ENCODE peak calls at places on chromosomes 13 and 19, in nine cellular contexts. Z is K562, E is A549, W is OCI-LY7, T is neural progenitor cell, B is GM23248, I is fibroblast of lung, C is IMR-90, X is PC-9. R is an unnamed sample.

GRCh38 chr13:66180806-66181205 is 1049.3 kb downstream of the PCDH9 start:
- DNase-seq in Z (no peak), T (no peak), I (peak), E (no peak), C (no peak), B (no peak), X (no peak), W (no peak), R (no peak)

GRCh38 chr19:6610934-6611370 is 20.0 kb upstream of the CD70 start:
- DNase-seq in Z (no peak), B (peak), I (peak), X (no peak), T (no peak), C (peak), W (no peak), E (peak), R (no peak)

GRCh38 chr13:55937180-55937579 is 1203.5 kb upstream of the PRR20A start:
- DNase-seq in W (no peak), I (no peak), T (no peak), C (no peak), X (no peak), B (no peak), Z (no peak), E (no peak), R (no peak)

GRCh38 chr19:32646556-32646955 is 28.4 kb downstream of the ANKRD27 start:
- DNase-seq in C (no peak), W (no peak), T (no peak), B (no peak), E (no peak), I (no peak), X (no peak), Z (no peak), R (no peak)

GRCh38 chr19:17424743-17425365 is 5.0 kb downstream of the MVB12A start:
- DNase-seq in C (peak), W (peak), B (peak), E (peak), T (peak), X (no peak), I (peak), Z (peak), R (no peak)

GRCh38 chr19:23409392-23410048 is 14.2 kb upstream of the ZNF91 start:
- DNase-seq in X (no peak), T (no peak), W (peak), B (no peak), Z (no peak), E (no peak), I (no peak), C (no peak), R (no peak)

GRCh38 chr19:38786572-38787265 is 2.3 kb upstream of the LGALS7B start:
- DNase-seq in T (no peak), W (no peak), B (no peak), X (no peak), C (no peak), I (no peak), Z (no peak), E (no peak), R (no peak)

GRCh38 chr13:26508885-26509284 is 48.6 kb upstream of the WASF3 start:
- DNase-seq in T (no peak), E (peak), C (peak), Z (no peak), B (peak), W (no peak), X (no peak), I (peak), R (no peak)

GRCh38 chr19:13132471-13133166 is 14.6 kb downstream of the NACC1 start:
- DNase-seq in X (peak), B (peak), Z (no peak), T (no peak), C (peak), W (no peak), I (peak), E (no peak), R (no peak)

GRCh38 chr13:21076265-21076653 is 14.9 kb upstream of the LATS2 start:
- DNase-seq in T (no peak), C (no peak), X (no peak), E (no peak), W (no peak), B (no peak), I (no peak), Z (no peak), R (no peak)

GRCh38 chr13:43786766-43787517 is at the start of gene ENOX1:
- DNase-seq in C (peak), B (peak), T (peak), Z (no peak), W (peak), E (peak), I (peak), X (peak), R (peak)

GRCh38 chr13:37701972-37702371 is 103.4 kb upstream of the POSTN start:
- DNase-seq in C (peak), B (peak), T (no peak), X (no peak), Z (no peak), I (peak), W (no peak), E (peak), R (no peak)

GRCh38 chr13:57996717-57997116 is 365.2 kb downstream of the PCDH17 start:
- DNase-seq in X (no peak), B (no peak), Z (no peak), T (no peak), E (no peak), I (peak), W (no peak), C (no peak), R (no peak)

GRCh38 chr13:80572867-80573266 is 231.9 kb upstream of the SPRY2 start:
- DNase-seq in B (no peak), C (no peak), I (no peak), W (no peak), Z (no peak), E (no peak), X (no peak), T (no peak), R (no peak)

GRCh38 chr19:33557720-33558119 is 36.1 kb upstream of the PEPD start:
- DNase-seq in W (no peak), Z (no peak), C (no peak), I (no peak), B (no peak), X (no peak), E (no peak), T (no peak), R (no peak)

GRCh38 chr13:79782541-79783216 is 301.7 kb downstream of the NDFIP2 start:
- DNase-seq in C (peak), X (no peak), W (no peak), E (no peak), T (peak), I (peak), B (no peak), Z (no peak), R (no peak)

GRCh38 chr13:98539655-98540054 is 37.3 kb downstream of the STK24 start:
- DNase-seq in B (peak), T (no peak), C (no peak), X (no peak), Z (no peak), I (peak), E (no peak), W (no peak), R (no peak)

GRCh38 chr13:113801289-113801961 is 42.4 kb downstream of the TMEM255B start:
- DNase-seq in Z (no peak), E (no peak), B (no peak), C (no peak), T (no peak), X (no peak), I (no peak), W (no peak), R (no peak)

GRCh38 chr13:78241278-78241919 is 322.8 kb upstream of the EDNRB start:
- DNase-seq in Z (peak), T (peak), W (peak), X (peak), C (peak), B (peak), I (peak), E (peak), R (peak)

GRCh38 chr19:29697523-29698261 is 17.4 kb downstream of the C19orf12 start:
- DNase-seq in Z (no peak), W (no peak), B (no peak), X (no peak), C (no peak), I (no peak), T (no peak), E (no peak), R (no peak)

GRCh38 chr19:13031917-13032623 is 36.8 kb downstream of the NFIX start:
- DNase-seq in C (peak), Z (no peak), T (peak), W (no peak), I (peak), E (no peak), B (peak), X (no peak), R (no peak)

GRCh38 chr19:43425567-43426392 is 11.1 kb downstream of the TEX101 start:
- DNase-seq in C (peak), Z (no peak), W (peak), T (peak), E (peak), I (peak), B (peak), X (peak), R (peak)

GRCh38 chr13:51714663-51715168 is 89.2 kb downstream of the DHRS12 start:
- DNase-seq in T (no peak), X (peak), I (peak), Z (no peak), W (no peak), E (peak), B (peak), C (peak), R (peak)

GRCh38 chr19:39829702-39830275 is 4.2 kb downstream of the DYRK1B start:
- DNase-seq in X (no peak), C (peak), T (no peak), Z (no peak), E (no peak), I (no peak), B (no peak), W (no peak), R (no peak)

GRCh38 chr19:53908933-53909415 is at the start of gene CACNG7:
- DNase-seq in Z (no peak), C (no peak), W (no peak), B (no peak), I (peak), T (peak), X (no peak), E (peak), R (no peak)

GRCh38 chr13:49756263-49756662 is 36.2 kb downstream of the KPNA3 start:
- DNase-seq in Z (no peak), W (no peak), C (no peak), X (no peak), T (no peak), I (no peak), E (no peak), B (no peak), R (no peak)
- H3K4me2 ChIP-seq in Z (no peak), W (no peak), C (no peak), X (no peak), T (no peak), I (no peak), E (no peak), B (no peak), R (no peak)

DNA sequence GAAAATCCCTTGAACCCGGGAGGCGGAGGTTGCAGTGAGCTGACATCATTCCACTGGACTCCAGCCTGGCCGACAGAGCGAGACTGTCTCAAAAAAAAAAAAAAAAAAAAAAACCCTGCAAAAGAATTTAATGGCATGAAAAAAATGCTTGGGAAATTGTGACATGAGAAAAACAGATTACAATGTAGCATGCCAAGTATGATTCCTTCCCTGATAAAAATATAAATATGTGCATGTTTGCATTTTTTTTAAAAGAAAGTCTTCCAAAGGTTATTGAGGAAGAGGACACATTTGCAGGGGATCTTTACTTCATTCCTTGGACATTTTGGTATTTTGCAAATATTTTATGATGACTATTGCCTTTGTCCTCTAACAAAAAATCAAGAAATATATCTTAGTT is 14.5 kb upstream of the ZBTB32 start:
- DNase-seq in W (no peak), E (no peak), X (no peak), Z (no peak), C (no peak), I (peak), T (no peak), B (peak), R (no peak)
- H3K4me2 ChIP-seq in W (no peak), E (no peak), X (no peak), Z (no peak), C (no peak), I (no peak), T (no peak), B (no peak), R (no peak)

GRCh38 chr13:112674412-112675383 is 15.1 kb upstream of the ATP11A start:
- DNase-seq in Z (no peak), I (no peak), B (no peak), T (no peak), E (no peak), C (no peak), W (no peak), X (no peak), R (peak)
- H3K4me2 ChIP-seq in Z (no peak), I (no peak), B (no peak), T (no peak), E (no peak), C (no peak), W (no peak), X (no peak), R (peak)

GRCh38 chr19:768424-768823 is 17.5 kb downstream of the MISP start:
- DNase-seq in X (peak), Z (no peak), T (no peak), I (peak), E (peak), C (peak), B (peak), W (no peak), R (no peak)
- H3K4me2 ChIP-seq in X (no peak), Z (no peak), T (no peak), I (peak), E (peak), C (peak), B (peak), W (no peak), R (no peak)

DNA sequence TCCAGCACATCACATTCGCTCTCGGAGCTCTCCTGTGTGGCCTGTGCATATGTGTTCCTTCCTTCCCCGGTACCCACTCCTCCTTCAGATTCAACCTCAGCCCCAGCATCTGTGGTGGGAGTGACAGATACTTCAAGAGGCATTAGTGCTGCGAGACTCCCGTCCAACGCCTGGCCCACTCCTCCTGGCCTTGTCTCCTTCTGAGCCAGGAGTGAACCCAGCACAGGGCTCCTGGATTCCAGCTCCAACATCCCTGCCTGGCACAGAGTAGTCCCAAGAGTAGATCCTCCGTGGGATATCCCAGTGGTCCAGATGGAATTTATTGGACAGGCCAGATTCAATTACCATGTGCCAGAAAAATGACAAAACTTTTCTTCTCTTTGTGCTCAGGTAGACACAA is 55.9 kb downstream of the SACS start:
- DNase-seq in C (no peak), X (no peak), Z (no peak), I (no peak), E (no peak), T (no peak), B (no peak), W (no peak), R (no peak)
- H3K4me2 ChIP-seq in C (peak), X (no peak), Z (no peak), I (peak), E (peak), T (no peak), B (peak), W (no peak), R (no peak)

GRCh38 chr13:30443957-30444404 is 21.7 kb downstream of the UBE2L5 start:
- DNase-seq in T (no peak), Z (no peak), I (no peak), X (no peak), B (no peak), C (no peak), W (peak), E (no peak), R (no peak)

GRCh38 chr13:30441304-30441703 is 19.0 kb downstream of the UBE2L5 start:
- DNase-seq in E (no peak), B (peak), X (no peak), Z (no peak), W (peak), C (peak), I (peak), T (no peak), R (no peak)

GRCh38 chr13:30442854-30443379 is 20.6 kb downstream of the UBE2L5 start:
- DNase-seq in T (no peak), C (no peak), B (no peak), Z (no peak), I (no peak), W (peak), E (no peak), X (no peak), R (no peak)

GRCh38 chr13:30438286-30438685 is 16.0 kb downstream of the UBE2L5 start:
- DNase-seq in T (no peak), C (no peak), X (no peak), Z (no peak), I (no peak), E (no peak), W (peak), B (no peak), R (peak)
- H3K4me2 ChIP-seq in T (no peak), C (no peak), X (no peak), Z (no peak), I (no peak), E (no peak), W (peak), B (no peak), R (no peak)

GRCh38 chr13:75704942-75705320 is 68.8 kb downstream of the LMO7 start:
- DNase-seq in I (no peak), T (no peak), X (peak), Z (no peak), C (no peak), B (no peak), E (peak), W (no peak), R (no peak)

GRCh38 chr13:75705395-75705794 is 69.3 kb downstream of the LMO7 start:
- DNase-seq in B (peak), Z (no peak), C (peak), T (no peak), I (peak), W (no peak), E (peak), X (no peak), R (no peak)

GRCh38 chr13:75705908-75706307 is 69.8 kb downstream of the LMO7 start:
- DNase-seq in T (no peak), I (no peak), X (no peak), Z (no peak), C (no peak), W (no peak), B (no peak), E (no peak), R (no peak)

GRCh38 chr13:75703768-75704167 is 67.6 kb downstream of the LMO7 start:
- DNase-seq in W (no peak), C (no peak), B (no peak), X (no peak), I (no peak), E (no peak), Z (no peak), T (no peak), R (no peak)

DNA sequence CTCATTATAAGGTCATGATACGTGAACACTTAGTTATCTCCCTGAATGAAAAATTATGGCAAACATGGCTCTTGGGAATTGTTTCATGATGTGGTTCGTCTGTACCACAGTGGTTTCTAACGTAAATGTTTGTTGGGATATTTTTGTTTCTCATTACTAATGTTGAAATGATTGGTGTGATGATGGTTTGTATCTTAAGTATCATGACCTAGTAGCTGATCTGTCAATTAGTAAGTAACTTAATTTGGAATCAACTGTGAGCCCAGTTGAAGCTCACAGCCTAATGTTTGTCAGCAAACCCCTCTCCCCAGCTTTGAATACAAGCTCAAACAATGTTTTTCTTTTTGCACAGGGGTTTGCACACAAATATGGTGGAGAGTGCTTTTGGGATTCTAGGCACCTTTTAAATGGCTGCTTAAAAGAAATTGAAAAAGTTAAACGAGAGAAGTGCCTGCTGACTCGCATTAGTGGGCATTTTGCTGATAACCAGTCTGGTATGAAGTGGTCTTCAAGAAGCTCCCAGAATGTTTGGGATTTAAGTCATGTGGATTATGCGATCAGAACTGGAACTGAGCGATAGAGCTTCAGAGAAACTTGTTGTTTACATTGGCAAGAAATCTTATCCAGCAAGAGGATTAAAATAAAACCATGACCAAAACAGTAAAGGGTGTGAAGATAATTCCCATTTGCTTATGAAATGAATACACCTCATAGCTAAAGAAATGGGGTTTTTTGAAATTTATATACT is 68.2 kb downstream of the LMO7 start:
- DNase-seq in Z (no peak), I (peak), W (no peak), E (peak), B (peak), C (peak), T (no peak), X (no peak), R (no peak)
- H3K4me2 ChIP-seq in Z (no peak), I (peak), W (no peak), E (peak), B (peak), C (peak), T (no peak), X (peak), R (no peak)

GRCh38 chr19:51018745-51019543 is 565 bp downstream of the KLK10 start:
- DNase-seq in E (no peak), Z (no peak), C (no peak), I (no peak), W (no peak), X (peak), B (no peak), T (no peak), R (no peak)
- H3K4me2 ChIP-seq in E (peak), Z (no peak), C (peak), I (no peak), W (no peak), X (peak), B (no peak), T (peak), R (no peak)

GRCh38 chr13:40618581-40619478 is 47.6 kb downstream of the FOXO1 start:
- DNase-seq in C (no peak), B (no peak), I (no peak), Z (no peak), E (no peak), W (no peak), T (no peak), X (no peak), R (no peak)

GRCh38 chr13:40613954-40614353 is 52.5 kb downstream of the FOXO1 start:
- DNase-seq in Z (no peak), E (no peak), C (no peak), B (no peak), T (no peak), W (no peak), X (no peak), I (no peak), R (no peak)

GRCh38 chr13:40615619-40616018 is 50.8 kb downstream of the FOXO1 start:
- DNase-seq in X (no peak), E (no peak), B (no peak), T (no peak), I (no peak), Z (no peak), W (no peak), C (no peak), R (no peak)

GRCh38 chr13:40619479-40619814 is 47.0 kb downstream of the FOXO1 start:
- DNase-seq in Z (no peak), B (no peak), T (no peak), C (no peak), I (peak), W (no peak), X (no peak), E (no peak), R (no peak)

GRCh38 chr13:40617801-40618356 is 48.6 kb downstream of the FOXO1 start:
- DNase-seq in E (no peak), W (no peak), I (no peak), T (no peak), Z (no peak), X (no peak), C (no peak), B (no peak), R (no peak)
- H3K4me2 ChIP-seq in E (no peak), W (no peak), I (no peak), T (no peak), Z (no peak), X (no peak), C (no peak), B (no peak), R (no peak)

GRCh38 chr19:3345850-3346460 is 20.4 kb upstream of the NFIC start:
- DNase-seq in X (no peak), Z (no peak), B (no peak), T (no peak), E (no peak), C (no peak), W (no peak), I (no peak), R (no peak)
- H3K4me2 ChIP-seq in X (no peak), Z (no peak), B (peak), T (no peak), E (peak), C (no peak), W (no peak), I (no peak), R (no peak)

R was measured in MM.1S.